ENCODE peak calls at places on chromosomes 7 and 10, in seven cellular contexts. N, U, E, X, G, L and C are unnamed samples.

GRCh38 chr10:36538945-36539586 is 586.3 kb upstream of the ANKRD30A start:
- DNase-seq in G (peak; percentile 7), L (no peak), X (peak; percentile 64), E (no peak), N (no peak), U (peak; percentile 61), C (no peak)

GRCh38 chr10:110848106-110848505 is 23.6 kb upstream of the PDCD4 start:
- DNase-seq in N (no peak), G (no peak), E (no peak), U (no peak), L (no peak), X (no peak), C (no peak)

GRCh38 chr10:29022513-29022912 is 266.4 kb upstream of the LYZL1 start:
- DNase-seq in G (no peak), X (no peak), E (no peak), U (no peak), L (no peak), N (peak; percentile 7), C (no peak)

GRCh38 chr10:125409756-125410155 is 249.4 kb upstream of the CTBP2 start:
- DNase-seq in L (no peak), N (no peak), U (no peak), G (no peak), X (no peak), E (no peak), C (no peak)

GRCh38 chr7:47045169-47045568 is 536.7 kb downstream of the TNS3 start:
- DNase-seq in X (no peak), G (no peak), E (no peak), N (no peak), L (no peak), U (no peak), C (no peak)

GRCh38 chr7:49597805-49598204 is 175.6 kb upstream of the VWC2 start:
- DNase-seq in N (no peak), G (no peak), L (no peak), E (no peak), X (no peak), U (no peak), C (no peak)

GRCh38 chr10:28903063-28903462 is 225.7 kb downstream of the BAMBI start:
- DNase-seq in L (no peak), N (no peak), X (no peak), G (no peak), U (no peak), E (no peak), C (no peak)

GRCh38 chr7:132150711-132151110 is 425.6 kb downstream of the PLXNA4 start:
- DNase-seq in X (no peak), G (no peak), L (no peak), U (no peak), N (no peak), E (no peak), C (no peak)

GRCh38 chr7:151091431-151091830 is 5.2 kb downstream of the AGAP3 start:
- DNase-seq in U (no peak), N (peak; percentile 84), G (no peak), X (no peak), L (no peak), E (no peak), C (no peak)

GRCh38 chr10:100742067-100742771 is 3.2 kb upstream of the PAX2 start:
- DNase-seq in E (no peak), G (no peak), N (peak; percentile 83), U (no peak), X (no peak), L (no peak), C (no peak)

GRCh38 chr7:21504021-21504420 is 38.8 kb upstream of the DNAH11 start:
- DNase-seq in U (no peak), G (peak; percentile 20), N (no peak), E (no peak), X (no peak), L (no peak), C (no peak)

GRCh38 chr7:101870361-101871062 is 53.1 kb downstream of the CUX1 start:
- DNase-seq in N (peak; percentile 75), G (peak; percentile 18), E (peak; percentile 31), U (no peak), X (peak; percentile 43), L (no peak), C (no peak)

GRCh38 chr10:944034-944831 is 12.7 kb upstream of the LARP4B start:
- DNase-seq in U (no peak), G (no peak), N (no peak), E (no peak), L (peak; percentile 8), X (peak; percentile 60), C (no peak)

GRCh38 chr7:8260871-8261707 is 878 bp downstream of the ICA1 start:
- DNase-seq in U (peak; percentile 19), L (no peak), N (no peak), E (peak; percentile 64), X (peak; percentile 3), G (peak; percentile 86), C (no peak)